ENCODE peak calls at places on chromosomes 12 and 14, in four cellular contexts. M is cardiac fibroblast, A is GM12878, V is HepG2. X is an unnamed sample.

GRCh38 chr12:22803725-22804124 is 178.8 kb downstream of the ETNK1 start:
- DNase-seq in M (no peak), A (no peak), V (no peak), X (no peak)

GRCh38 chr14:65035049-65035448 is 48.4 kb downstream of the FNTB start:
- DNase-seq in M (peak; percentile 78), A (no peak), V (no peak), X (no peak)

GRCh38 chr14:81955123-81955522 is 421.5 kb upstream of the SEL1L start:
- DNase-seq in M (no peak), A (no peak), V (no peak), X (no peak)

GRCh38 chr12:109309441-109310246 is 560 bp upstream of the FOXN4 start:
- DNase-seq in M (no peak), A (no peak), V (no peak), X (no peak)

GRCh38 chr12:120651821-120652220 is 11.4 kb downstream of the CABP1 start:
- DNase-seq in M (peak; percentile 44), A (no peak), V (no peak), X (no peak)

GRCh38 chr12:27870939-27871338 is 90.9 kb upstream of the MANSC4 start:
- DNase-seq in M (peak; percentile 55), A (no peak), V (no peak), X (no peak)

GRCh38 chr14:35818346-35819115 is 7.6 kb upstream of the BRMS1L start:
- DNase-seq in M (peak; percentile 61), A (no peak), V (peak; percentile 86), X (peak; percentile 15)

GRCh38 chr14:100710391-100711116 is 16.1 kb upstream of the DLK1 start:
- DNase-seq in M (no peak), A (no peak), V (no peak), X (no peak)

GRCh38 chr12:3041558-3042164 is 35.5 kb upstream of the TSPAN9 start:
- DNase-seq in M (peak; percentile 82), A (peak; percentile 15), V (peak; percentile 81), X (peak; percentile 80)

GRCh38 chr12:103855036-103855712 is 14.1 kb upstream of the NT5DC3 start:
- DNase-seq in M (peak; percentile 38), A (no peak), V (peak; percentile 65), X (no peak)

GRCh38 chr12:68560823-68561422 is 49.8 kb upstream of the RAP1B start:
- DNase-seq in M (no peak), A (no peak), V (no peak), X (no peak)

GRCh38 chr12:115619889-115620288 is 657.6 kb downstream of the MED13L start:
- DNase-seq in M (no peak), A (no peak), V (no peak), X (no peak)

GRCh38 chr12:3633396-3633795 is 119.5 kb downstream of the CRACR2A start:
- DNase-seq in M (no peak), A (no peak), V (no peak), X (no peak)

GRCh38 chr12:132539016-132539773 is 49.2 kb downstream of the FBRSL1 start:
- DNase-seq in M (no peak), A (no peak), V (no peak), X (no peak)

GRCh38 chr12:66861157-66861750 is 182.4 kb upstream of the GRIP1 start:
- DNase-seq in M (peak; percentile 68), A (peak; percentile 1), V (peak; percentile 31), X (peak; percentile 66)

GRCh38 chr14:79915411-79915810 is 295.9 kb downstream of the DIO2 start:
- DNase-seq in M (no peak), A (no peak), V (no peak), X (no peak)

GRCh38 chr12:52203126-52203921 is 11.5 kb upstream of the KRT80 start:
- DNase-seq in M (peak; percentile 66), A (no peak), V (peak; percentile 63), X (peak; percentile 34)

GRCh38 chr14:95611293-95611880 is 74.8 kb upstream of the TCL1B start:
- DNase-seq in M (no peak), A (no peak), V (no peak), X (peak; percentile 47)

GRCh38 chr12:59193476-59194050 is 273.3 kb upstream of the LRIG3 start:
- DNase-seq in M (no peak), A (no peak), V (no peak), X (no peak)

GRCh38 chr12:2221030-2221621 is 168.3 kb downstream of the CACNA1C start:
- DNase-seq in M (no peak), A (no peak), V (no peak), X (no peak)

GRCh38 chr12:130127909-130128763 is 34.1 kb upstream of the FZD10 start:
- DNase-seq in M (no peak), A (no peak), V (no peak), X (no peak)

GRCh38 chr12:130131817-130132216 is 30.4 kb upstream of the FZD10 start:
- DNase-seq in M (no peak), A (no peak), V (no peak), X (no peak)

GRCh38 chr12:130127527-130127908 is 34.7 kb upstream of the FZD10 start:
- DNase-seq in M (no peak), A (no peak), V (no peak), X (no peak)

GRCh38 chr12:130131025-130131424 is 31.2 kb upstream of the FZD10 start:
- DNase-seq in M (no peak), A (no peak), V (no peak), X (no peak)

DNA sequence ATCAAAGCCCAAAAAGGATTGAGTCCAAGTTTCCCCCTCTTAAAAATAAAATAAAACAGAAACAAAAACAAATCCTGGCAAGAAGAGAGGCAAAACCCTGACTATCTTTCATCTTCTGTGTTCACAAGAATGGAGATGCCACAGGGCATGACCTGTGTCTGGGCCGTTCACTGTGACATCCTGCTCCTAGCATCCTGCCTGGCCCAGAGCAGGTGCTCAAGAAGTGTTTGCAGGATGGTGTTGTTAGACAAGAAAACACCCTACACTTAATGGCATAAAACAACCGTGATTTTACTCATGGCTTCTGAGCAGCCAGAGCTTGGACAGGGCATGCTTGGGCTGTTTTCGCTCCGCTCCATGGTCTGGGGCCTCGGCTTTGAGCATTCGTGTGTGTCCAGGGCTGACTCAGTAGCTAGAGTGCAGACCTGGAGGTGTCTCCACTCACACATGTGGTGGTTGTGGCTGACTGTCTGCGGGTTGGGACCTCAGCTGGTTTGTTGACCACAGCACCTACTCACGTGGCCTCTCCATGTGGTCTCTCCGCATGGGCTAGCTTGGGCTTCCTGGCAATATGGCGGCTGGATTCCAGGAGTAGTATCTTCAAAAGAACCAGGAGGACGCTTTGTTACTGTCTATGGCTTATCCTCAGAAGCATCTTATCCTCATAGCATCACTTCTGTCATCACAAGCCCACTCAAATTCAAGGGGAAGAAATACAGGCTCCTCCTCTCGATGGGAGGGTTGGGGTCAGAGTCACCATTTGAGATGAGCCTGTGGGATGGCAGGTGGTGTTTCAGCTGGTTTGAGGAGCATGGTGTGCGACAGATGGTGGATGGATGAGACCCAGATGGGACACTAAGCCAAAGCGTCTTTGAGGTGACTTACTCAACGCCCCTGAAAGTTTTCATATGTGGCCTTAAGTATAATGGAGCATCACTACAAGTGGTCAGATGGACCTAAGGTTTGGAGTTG is 33.2 kb upstream of the FZD10 start:
- DNase-seq in M (no peak), A (no peak), V (no peak), X (no peak)
- H3K4me3 ChIP-seq in M (no peak overlapping the region), A (no peak overlapping the region), V (no peak overlapping the region), X (no peak overlapping the region)

GRCh38 chr14:51155331-51155730 is 60.4 kb upstream of the TRIM9 start:
- DNase-seq in M (no peak), A (no peak), V (no peak), X (no peak)

GRCh38 chr14:51160871-51161270 is 66.0 kb upstream of the TRIM9 start:
- DNase-seq in M (no peak), A (no peak), V (no peak), X (no peak)

GRCh38 chr14:51157012-51157411 is 62.1 kb upstream of the TRIM9 start:
- DNase-seq in M (peak; percentile 57), A (no peak), V (peak; percentile 10), X (peak; percentile 54)
- TF ChIP-seq CTCF in M (peak; percentile 61), A (peak; percentile 57), V (peak; percentile 15), X (peak; percentile 57)

GRCh38 chr14:34692898-34693227 is 21.5 kb downstream of the CFL2 start:
- DNase-seq in M (no peak), A (no peak), V (no peak), X (no peak)
- H3K4me3 ChIP-seq in M (peak overlapping the region; percentile 40), A (no peak overlapping the region), V (peak overlapping the region; percentile 57), X (no peak overlapping the region)

GRCh38 chr12:64671682-64672081 is 61.4 kb downstream of the RASSF3 start:
- DNase-seq in M (no peak), A (no peak), V (no peak), X (no peak)

GRCh38 chr12:64670856-64671639 is 60.8 kb downstream of the RASSF3 start:
- DNase-seq in M (peak; percentile 72), A (no peak), V (no peak), X (no peak)

GRCh38 chr12:64669270-64669842 is 59.1 kb downstream of the RASSF3 start:
- DNase-seq in M (no peak), A (peak; percentile 73), V (peak; percentile 49), X (peak; percentile 88)

GRCh38 chr12:64672925-64673409 is 62.7 kb downstream of the RASSF3 start:
- DNase-seq in M (peak; percentile 68), A (no peak), V (peak; percentile 76), X (no peak)

DNA sequence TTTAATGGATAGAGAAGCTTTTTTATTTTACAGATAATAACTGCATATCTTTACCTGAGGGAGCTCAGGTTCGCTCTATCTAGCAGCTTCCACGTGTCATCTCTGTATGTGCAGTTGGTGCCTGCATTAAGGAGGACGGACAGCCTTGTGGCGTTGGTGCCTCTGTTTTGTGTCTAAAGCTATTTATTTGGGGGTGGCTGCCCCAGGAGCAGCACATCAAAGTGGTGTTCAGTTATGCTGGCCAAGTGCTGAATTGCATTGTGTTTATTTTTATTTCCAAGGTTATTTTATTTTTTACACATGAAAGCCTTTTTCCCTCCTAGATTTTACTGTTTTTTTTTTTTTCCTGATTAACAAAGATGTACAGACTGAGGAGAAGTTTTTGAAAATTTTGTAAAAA is 59.7 kb downstream of the RASSF3 start:
- DNase-seq in M (no peak), A (no peak), V (no peak), X (peak; percentile 59)
- TF ChIP-seq CTCF in M (no peak), A (no peak), V (no peak), X (no peak)

DNA sequence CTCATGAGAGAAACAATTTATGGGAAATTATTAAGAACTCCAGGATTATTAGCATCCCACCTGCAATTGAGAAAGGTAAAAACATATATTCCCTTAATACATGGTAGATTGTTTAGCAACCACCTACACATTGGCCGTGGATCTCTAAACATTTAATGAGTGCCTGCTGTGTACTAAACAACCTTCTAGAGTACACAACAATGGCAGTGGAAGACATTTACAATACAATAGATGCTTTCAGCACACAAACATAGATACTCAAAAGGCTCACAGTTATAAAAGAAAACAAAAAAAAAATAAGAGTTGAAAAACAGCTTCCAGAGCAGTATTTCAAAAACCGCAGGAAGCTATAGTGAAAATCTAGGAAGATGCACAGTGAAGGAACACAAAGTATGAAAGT is 382.9 kb downstream of the SYT1 start:
- DNase-seq in M (no peak), A (no peak), V (no peak), X (no peak)
- H3K4me3 ChIP-seq in M (no peak overlapping the region), A (no peak overlapping the region), V (no peak overlapping the region), X (no peak overlapping the region)

GRCh38 chr14:76473381-76474263 is 97.7 kb downstream of the ESRRB start:
- DNase-seq in M (peak; percentile 11), A (no peak), V (no peak), X (peak; percentile 50)
- TF ChIP-seq CTCF in M (no peak), A (no peak), V (no peak), X (peak; percentile 15)

X was measured in GM12865.